ENCODE peak calls at places on chromosome 9, in eight cellular contexts. One of them, this sample, is unnamed.

GRCh38 chr9:122214507-122214906 is 14.2 kb downstream of the LHX6 start:
- DNase-seq in CD8-positive, alpha-beta T cell: no peak
- DNase-seq in neural progenitor cell: no peak
- DNase-seq in fibroblast of the conjunctiva: no peak
- DNase-seq in AG10803: no peak
- DNase-seq in HEK293T: no peak
- DNase-seq in lung microvascular endothelial cell: no peak
- DNase-seq in HuH-7.5: no peak
- DNase-seq in this sample: no peak

GRCh38 chr9:36018755-36019720 is 17.7 kb upstream of the RECK start:
- DNase-seq in CD8-positive, alpha-beta T cell: no peak
- DNase-seq in neural progenitor cell: no peak
- DNase-seq in fibroblast of the conjunctiva: no peak
- DNase-seq in AG10803: peak
- DNase-seq in HEK293T: no peak
- DNase-seq in lung microvascular endothelial cell: no peak
- DNase-seq in HuH-7.5: no peak
- DNase-seq in this sample: no peak

GRCh38 chr9:134066546-134066922 is 1.3 kb downstream of the BRD3 start:
- DNase-seq in CD8-positive, alpha-beta T cell: no peak
- DNase-seq in neural progenitor cell: peak
- DNase-seq in fibroblast of the conjunctiva: no peak
- DNase-seq in AG10803: peak
- DNase-seq in HEK293T: no peak
- DNase-seq in lung microvascular endothelial cell: peak
- DNase-seq in HuH-7.5: peak
- DNase-seq in this sample: peak

GRCh38 chr9:112866662-112867274 is 23.9 kb downstream of the SLC46A2 start:
- DNase-seq in CD8-positive, alpha-beta T cell: no peak
- DNase-seq in neural progenitor cell: peak
- DNase-seq in fibroblast of the conjunctiva: no peak
- DNase-seq in AG10803: peak
- DNase-seq in HEK293T: no peak
- DNase-seq in lung microvascular endothelial cell: peak
- DNase-seq in HuH-7.5: no peak
- DNase-seq in this sample: no peak

GRCh38 chr9:19999491-20000057 is 210.7 kb upstream of the SLC24A2 start:
- DNase-seq in CD8-positive, alpha-beta T cell: no peak
- DNase-seq in neural progenitor cell: no peak
- DNase-seq in fibroblast of the conjunctiva: peak
- DNase-seq in AG10803: peak
- DNase-seq in HEK293T: no peak
- DNase-seq in lung microvascular endothelial cell: peak
- DNase-seq in HuH-7.5: no peak
- DNase-seq in this sample: peak

GRCh38 chr9:95793924-95794828 is 81.3 kb upstream of the ERCC6L2 start:
- DNase-seq in CD8-positive, alpha-beta T cell: no peak
- DNase-seq in neural progenitor cell: no peak
- DNase-seq in fibroblast of the conjunctiva: peak
- DNase-seq in AG10803: peak
- DNase-seq in HEK293T: no peak
- DNase-seq in lung microvascular endothelial cell: peak
- DNase-seq in HuH-7.5: no peak
- DNase-seq in this sample: peak

GRCh38 chr9:123742009-123742767 is 187.7 kb downstream of the DENND1A start:
- DNase-seq in CD8-positive, alpha-beta T cell: no peak
- DNase-seq in neural progenitor cell: peak
- DNase-seq in fibroblast of the conjunctiva: peak
- DNase-seq in AG10803: peak
- DNase-seq in HEK293T: no peak
- DNase-seq in lung microvascular endothelial cell: no peak
- DNase-seq in HuH-7.5: no peak
- DNase-seq in this sample: peak

GRCh38 chr9:35940474-35941467 is 17.2 kb downstream of the OR2S2 start:
- DNase-seq in CD8-positive, alpha-beta T cell: peak
- DNase-seq in neural progenitor cell: no peak
- DNase-seq in fibroblast of the conjunctiva: no peak
- DNase-seq in AG10803: no peak
- DNase-seq in HEK293T: no peak
- DNase-seq in lung microvascular endothelial cell: peak
- DNase-seq in HuH-7.5: no peak
- DNase-seq in this sample: no peak

GRCh38 chr9:78189461-78189860 is 46.4 kb upstream of the CEP78 start:
- DNase-seq in CD8-positive, alpha-beta T cell: no peak
- DNase-seq in neural progenitor cell: no peak
- DNase-seq in fibroblast of the conjunctiva: no peak
- DNase-seq in AG10803: no peak
- DNase-seq in HEK293T: no peak
- DNase-seq in lung microvascular endothelial cell: peak
- DNase-seq in HuH-7.5: no peak
- DNase-seq in this sample: no peak

GRCh38 chr9:107750741-107751521 is 261.4 kb upstream of the KLF4 start:
- DNase-seq in CD8-positive, alpha-beta T cell: no peak
- DNase-seq in neural progenitor cell: no peak
- DNase-seq in fibroblast of the conjunctiva: peak
- DNase-seq in AG10803: peak
- DNase-seq in HEK293T: no peak
- DNase-seq in lung microvascular endothelial cell: peak
- DNase-seq in HuH-7.5: no peak
- DNase-seq in this sample: peak

GRCh38 chr9:90033030-90033650 is 428.3 kb downstream of the GADD45G start:
- DNase-seq in CD8-positive, alpha-beta T cell: no peak
- DNase-seq in neural progenitor cell: no peak
- DNase-seq in fibroblast of the conjunctiva: no peak
- DNase-seq in AG10803: no peak
- DNase-seq in HEK293T: no peak
- DNase-seq in lung microvascular endothelial cell: no peak
- DNase-seq in HuH-7.5: no peak
- DNase-seq in this sample: no peak

GRCh38 chr9:93096811-93097382 is 880 bp downstream of the CARD19 start:
- DNase-seq in CD8-positive, alpha-beta T cell: no peak
- DNase-seq in neural progenitor cell: no peak
- DNase-seq in fibroblast of the conjunctiva: no peak
- DNase-seq in AG10803: no peak
- DNase-seq in HEK293T: no peak
- DNase-seq in lung microvascular endothelial cell: peak
- DNase-seq in HuH-7.5: no peak
- DNase-seq in this sample: no peak

GRCh38 chr9:22117511-22118388 is 108.6 kb upstream of the CDKN2B start:
- DNase-seq in CD8-positive, alpha-beta T cell: no peak
- DNase-seq in neural progenitor cell: no peak
- DNase-seq in fibroblast of the conjunctiva: peak
- DNase-seq in AG10803: peak
- DNase-seq in HEK293T: no peak
- DNase-seq in lung microvascular endothelial cell: peak
- DNase-seq in HuH-7.5: no peak
- DNase-seq in this sample: peak

GRCh38 chr9:110058304-110058953 is 149.5 kb downstream of the C9orf152 start:
- DNase-seq in CD8-positive, alpha-beta T cell: peak
- DNase-seq in neural progenitor cell: peak
- DNase-seq in fibroblast of the conjunctiva: no peak
- DNase-seq in AG10803: peak
- DNase-seq in HEK293T: peak
- DNase-seq in lung microvascular endothelial cell: peak
- DNase-seq in HuH-7.5: peak
- DNase-seq in this sample: peak

GRCh38 chr9:101311759-101312420 is 72.9 kb downstream of the BAAT start:
- DNase-seq in CD8-positive, alpha-beta T cell: peak
- DNase-seq in neural progenitor cell: peak
- DNase-seq in fibroblast of the conjunctiva: peak
- DNase-seq in AG10803: peak
- DNase-seq in HEK293T: peak
- DNase-seq in lung microvascular endothelial cell: peak
- DNase-seq in HuH-7.5: peak
- DNase-seq in this sample: peak

GRCh38 chr9:14271078-14271673 is 42.8 kb downstream of the NFIB start:
- DNase-seq in CD8-positive, alpha-beta T cell: no peak
- DNase-seq in neural progenitor cell: peak
- DNase-seq in fibroblast of the conjunctiva: peak
- DNase-seq in AG10803: peak
- DNase-seq in HEK293T: peak
- DNase-seq in lung microvascular endothelial cell: peak
- DNase-seq in HuH-7.5: no peak
- DNase-seq in this sample: peak

GRCh38 chr9:127723450-127723849 is 7.6 kb downstream of the TTC16 start:
- DNase-seq in CD8-positive, alpha-beta T cell: no peak
- DNase-seq in neural progenitor cell: no peak
- DNase-seq in fibroblast of the conjunctiva: peak
- DNase-seq in AG10803: peak
- DNase-seq in HEK293T: no peak
- DNase-seq in lung microvascular endothelial cell: no peak
- DNase-seq in HuH-7.5: no peak
- DNase-seq in this sample: no peak

GRCh38 chr9:91954841-91955471 is 4.9 kb upstream of the ROR2 start:
- DNase-seq in CD8-positive, alpha-beta T cell: no peak
- DNase-seq in neural progenitor cell: peak
- DNase-seq in fibroblast of the conjunctiva: peak
- DNase-seq in AG10803: peak
- DNase-seq in HEK293T: peak
- DNase-seq in lung microvascular endothelial cell: peak
- DNase-seq in HuH-7.5: peak
- DNase-seq in this sample: peak

GRCh38 chr9:35907732-35908483 is 1.4 kb upstream of the SPAAR start:
- DNase-seq in CD8-positive, alpha-beta T cell: no peak
- DNase-seq in neural progenitor cell: peak
- DNase-seq in fibroblast of the conjunctiva: peak
- DNase-seq in AG10803: peak
- DNase-seq in HEK293T: no peak
- DNase-seq in lung microvascular endothelial cell: peak
- DNase-seq in HuH-7.5: peak
- DNase-seq in this sample: peak

GRCh38 chr9:115008536-115008935 is 78.1 kb upstream of the TNFSF8 start:
- DNase-seq in CD8-positive, alpha-beta T cell: no peak
- DNase-seq in neural progenitor cell: peak
- DNase-seq in fibroblast of the conjunctiva: no peak
- DNase-seq in AG10803: peak
- DNase-seq in HEK293T: no peak
- DNase-seq in lung microvascular endothelial cell: peak
- DNase-seq in HuH-7.5: no peak
- DNase-seq in this sample: no peak

GRCh38 chr9:113712053-113712452 is 164.1 kb upstream of the ZNF618 start:
- DNase-seq in CD8-positive, alpha-beta T cell: no peak
- DNase-seq in neural progenitor cell: no peak
- DNase-seq in fibroblast of the conjunctiva: peak
- DNase-seq in AG10803: peak
- DNase-seq in HEK293T: no peak
- DNase-seq in lung microvascular endothelial cell: no peak
- DNase-seq in HuH-7.5: no peak
- DNase-seq in this sample: peak

GRCh38 chr9:125079931-125080330 is 63.4 kb downstream of the SCAI start:
- DNase-seq in CD8-positive, alpha-beta T cell: no peak
- DNase-seq in neural progenitor cell: no peak
- DNase-seq in fibroblast of the conjunctiva: no peak
- DNase-seq in AG10803: no peak
- DNase-seq in HEK293T: no peak
- DNase-seq in lung microvascular endothelial cell: no peak
- DNase-seq in HuH-7.5: no peak
- DNase-seq in this sample: no peak

GRCh38 chr9:129626079-129626943 is at the start of gene NTMT1:
- DNase-seq in CD8-positive, alpha-beta T cell: peak
- DNase-seq in neural progenitor cell: peak
- DNase-seq in fibroblast of the conjunctiva: peak
- DNase-seq in AG10803: peak
- DNase-seq in HEK293T: peak
- DNase-seq in lung microvascular endothelial cell: peak
- DNase-seq in HuH-7.5: peak
- DNase-seq in this sample: peak

GRCh38 chr9:125747765-125748510 is 765 bp downstream of the PBX3 start:
- DNase-seq in CD8-positive, alpha-beta T cell: peak
- DNase-seq in neural progenitor cell: peak
- DNase-seq in fibroblast of the conjunctiva: no peak
- DNase-seq in AG10803: peak
- DNase-seq in HEK293T: peak
- DNase-seq in lung microvascular endothelial cell: peak
- DNase-seq in HuH-7.5: peak
- DNase-seq in this sample: peak

GRCh38 chr9:77980622-77981021 is 51.0 kb downstream of the GNAQ start:
- DNase-seq in CD8-positive, alpha-beta T cell: no peak
- DNase-seq in neural progenitor cell: no peak
- DNase-seq in fibroblast of the conjunctiva: peak
- DNase-seq in AG10803: peak
- DNase-seq in HEK293T: no peak
- DNase-seq in lung microvascular endothelial cell: peak
- DNase-seq in HuH-7.5: no peak
- DNase-seq in this sample: peak

GRCh38 chr9:28758971-28759370 is 1185.7 kb upstream of the C9orf72 start:
- DNase-seq in CD8-positive, alpha-beta T cell: no peak
- DNase-seq in neural progenitor cell: no peak
- DNase-seq in fibroblast of the conjunctiva: no peak
- DNase-seq in AG10803: no peak
- DNase-seq in HEK293T: no peak
- DNase-seq in lung microvascular endothelial cell: no peak
- DNase-seq in HuH-7.5: no peak
- DNase-seq in this sample: no peak

GRCh38 chr9:106772523-106773290 is 90.3 kb upstream of the ZNF462 start:
- DNase-seq in CD8-positive, alpha-beta T cell: no peak
- DNase-seq in neural progenitor cell: no peak
- DNase-seq in fibroblast of the conjunctiva: peak
- DNase-seq in AG10803: peak
- DNase-seq in HEK293T: no peak
- DNase-seq in lung microvascular endothelial cell: no peak
- DNase-seq in HuH-7.5: no peak
- DNase-seq in this sample: no peak